ENCODE peak calls at places on chromosomes 1 and 21, in five cellular contexts. I is endodermal cell; J is stimulated activated CD4-positive, alpha-beta T cell treated with anti-CD3 and anti-CD28 coated beads, Interleukin-12 subunit alpha, Interleukin-12 subunit beta, amount 100 ng/mL, for 4 hours; C is A549; G is activated naive CD4-positive, alpha-beta T cell. F is an unnamed sample.

GRCh38 chr1:53186533-53186932 is 10.1 kb upstream of the CPT2 start:
- DNase-seq in C (no peak), G (no peak), I (no peak), J (no peak), F (no peak)

GRCh38 chr1:20753589-20753988 is 21.1 kb upstream of the SH2D5 start:
- DNase-seq in G (no peak), I (no peak), C (no peak), J (no peak), F (peak)

GRCh38 chr1:204523605-204524215 is 7.5 kb downstream of the MDM4 start:
- DNase-seq in I (peak), J (no peak), C (no peak), G (no peak), F (no peak)

GRCh38 chr21:16983425-16983824 is 529.4 kb upstream of the CXADR start:
- DNase-seq in C (no peak), I (no peak), J (no peak), G (no peak), F (no peak)

GRCh38 chr1:30376054-30376453 is 347.3 kb downstream of the MATN1 start:
- DNase-seq in G (no peak), C (no peak), I (peak), J (no peak), F (no peak)

GRCh38 chr1:47611992-47612391 is 174.1 kb downstream of the FOXD2 start:
- DNase-seq in J (no peak), G (no peak), C (no peak), I (peak), F (no peak)

GRCh38 chr1:162878000-162878596 is 17.1 kb upstream of the CCDC190 start:
- DNase-seq in J (no peak), G (no peak), I (peak), C (no peak), F (peak)

GRCh38 chr1:55702064-55702463 is 486.9 kb upstream of the USP24 start:
- DNase-seq in C (no peak), G (no peak), I (peak), J (no peak), F (no peak)

GRCh38 chr1:226429051-226429461 is 21.2 kb upstream of the PARP1 start:
- DNase-seq in I (peak), G (no peak), C (no peak), J (no peak), F (no peak)

GRCh38 chr1:149945206-149945605 is 8.5 kb upstream of the MTMR11 start:
- DNase-seq in J (no peak), C (no peak), I (no peak), G (no peak), F (no peak)

GRCh38 chr1:115063238-115063901 is 25.9 kb downstream of the TSPAN2 start:
- DNase-seq in I (no peak), C (no peak), G (no peak), J (no peak), F (no peak)

GRCh38 chr1:20279507-20279906 is 11.2 kb upstream of the VWA5B1 start:
- DNase-seq in I (no peak), C (no peak), J (no peak), G (no peak), F (no peak)

GRCh38 chr1:154541231-154541630 is 17.2 kb downstream of the UBE2Q1 start:
- DNase-seq in G (no peak), I (no peak), C (no peak), J (no peak), F (no peak)

GRCh38 chr21:21232320-21232719 is 234.1 kb downstream of the NCAM2 start:
- DNase-seq in G (no peak), I (no peak), J (no peak), C (no peak), F (peak)

GRCh38 chr1:44318097-44319088 is 36.7 kb downstream of the ERI3 start:
- DNase-seq in C (peak), I (peak), J (peak), G (peak), F (peak)

GRCh38 chr1:228101614-228101993 is 1.5 kb downstream of the C1orf35 start:
- DNase-seq in G (no peak), J (no peak), C (no peak), I (no peak), F (no peak)

GRCh38 chr1:51950701-51951100 is 39.8 kb downstream of the RAB3B start:
- DNase-seq in I (no peak), G (no peak), C (no peak), J (no peak), F (no peak)

GRCh38 chr1:218874313-218874712 is 299.4 kb upstream of the LYPLAL1 start:
- DNase-seq in I (no peak), C (no peak), J (no peak), G (no peak), F (peak)

GRCh38 chr1:39871796-39872195 is 11.5 kb downstream of the TRIT1 start:
- DNase-seq in I (no peak), J (no peak), C (no peak), G (no peak), F (no peak)

GRCh38 chr1:211579434-211580302 is 707 bp upstream of the SLC30A1 start:
- DNase-seq in C (peak), J (no peak), G (no peak), I (no peak), F (no peak)

GRCh38 chr1:220680085-220680687 is 10.0 kb upstream of the C1orf115 start:
- DNase-seq in I (peak), J (no peak), G (no peak), C (peak), F (no peak)

GRCh38 chr1:159919236-159919865 is 6.0 kb downstream of the TAGLN2 start:
- DNase-seq in I (no peak), C (no peak), J (no peak), G (no peak), F (no peak)

GRCh38 chr1:58893257-58893869 is 109.5 kb upstream of the JUN start:
- DNase-seq in G (no peak), I (no peak), J (no peak), C (no peak), F (no peak)

GRCh38 chr1:198528376-198528775 is 12.1 kb downstream of the ATP6V1G3 start:
- DNase-seq in G (no peak), J (no peak), C (no peak), I (no peak), F (peak)

GRCh38 chr1:66628951-66629350 is 95.0 kb downstream of the SGIP1 start:
- DNase-seq in G (no peak), J (no peak), C (no peak), I (no peak), F (no peak)

GRCh38 chr1:91754348-91754747 is 131.6 kb downstream of the TGFBR3 start:
- DNase-seq in I (no peak), C (no peak), J (peak), G (no peak), F (no peak)

GRCh38 chr1:35499652-35500176 is 57.5 kb downstream of the KIAA0319L start:
- DNase-seq in J (no peak), C (no peak), G (no peak), I (peak), F (no peak)

F was measured in astrocyte of the cerebellum.